ENCODE peak calls at places on chromosomes 12 and 14, in five cellular contexts. I, F, D, J and Z are unnamed samples.

GRCh38 chr12:64938179-64938578 is 113.7 kb downstream of the TBC1D30 start:
- DNase-seq in F (no peak), J (no peak), D (no peak), I (no peak), Z (no peak)

GRCh38 chr12:80553316-80553715 is 109.3 kb downstream of the PTPRQ start:
- DNase-seq in J (no peak), I (peak), D (peak), F (peak), Z (no peak)

GRCh38 chr14:76500011-76500410 is 124.1 kb downstream of the ESRRB start:
- DNase-seq in D (no peak), J (no peak), I (peak), F (no peak), Z (no peak)

GRCh38 chr14:68794856-68795601 is 2.2 kb upstream of the ZFP36L1 start:
- DNase-seq in J (no peak), I (peak), F (no peak), D (no peak), Z (no peak)

GRCh38 chr14:52067873-52068740 is 752 bp downstream of the NID2 start:
- DNase-seq in I (peak), F (no peak), J (no peak), D (peak), Z (no peak)

GRCh38 chr12:31231611-31232360 is 94.2 kb downstream of the SINHCAF start:
- DNase-seq in D (no peak), J (no peak), F (no peak), I (no peak), Z (no peak)

GRCh38 chr12:54394281-54394719 is 9.8 kb upstream of the ZNF385A start:
- DNase-seq in F (peak), I (peak), D (no peak), J (no peak), Z (peak)

GRCh38 chr14:69606258-69606657 is 5.1 kb upstream of the SUSD6 start:
- DNase-seq in J (no peak), F (no peak), I (no peak), D (no peak), Z (no peak)

GRCh38 chr14:74763803-74764531 is 851 bp downstream of the YLPM1 start:
- DNase-seq in D (no peak), F (no peak), J (no peak), I (peak), Z (no peak)

GRCh38 chr14:29821665-29822429 is 105.8 kb downstream of the PRKD1 start:
- DNase-seq in J (no peak), I (no peak), D (no peak), F (no peak), Z (no peak)

GRCh38 chr12:15829949-15830348 is 40.8 kb upstream of the EPS8 start:
- DNase-seq in D (no peak), I (peak), F (no peak), J (no peak), Z (no peak)

GRCh38 chr14:106556665-106557289 is 1030.4 kb downstream of the TMEM121 start:
- DNase-seq in I (no peak), F (no peak), J (no peak), D (no peak), Z (peak)

GRCh38 chr14:95776798-95777615 is 63.1 kb upstream of the TCL1A start:
- DNase-seq in J (no peak), D (no peak), I (no peak), F (no peak), Z (no peak)

GRCh38 chr12:13278249-13278787 is 81.8 kb downstream of the EMP1 start:
- DNase-seq in I (peak), D (peak), F (peak), J (no peak), Z (peak)

GRCh38 chr12:76621582-76622024 is 62.0 kb upstream of the OSBPL8 start:
- DNase-seq in I (peak), D (peak), J (peak), F (peak), Z (peak)

GRCh38 chr14:35122696-35123387 is 490 bp downstream of the PRORP start:
- DNase-seq in F (no peak), D (peak), J (no peak), I (peak), Z (no peak)

GRCh38 chr14:28676481-28676880 is 90.1 kb upstream of the FOXG1 start:
- DNase-seq in D (no peak), I (peak), F (no peak), J (no peak), Z (no peak)

GRCh38 chr12:68899251-68899771 is 33.7 kb downstream of the CPM start:
- DNase-seq in J (no peak), F (peak), I (peak), D (peak), Z (no peak)

GRCh38 chr12:118189761-118190181 is 53.8 kb downstream of the PEBP1 start:
- DNase-seq in I (peak), F (no peak), J (no peak), D (no peak), Z (no peak)

GRCh38 chr12:31896514-31897039 is 62.6 kb upstream of the RESF1 start:
- DNase-seq in I (peak), D (no peak), F (no peak), J (peak), Z (no peak)

GRCh38 chr12:121755591-121755990 is 37.9 kb downstream of the RHOF start:
- DNase-seq in I (no peak), D (no peak), J (no peak), F (no peak), Z (no peak)

GRCh38 chr12:124737772-124738635 is 125.7 kb downstream of the SCARB1 start:
- DNase-seq in I (peak), F (no peak), J (no peak), D (no peak), Z (no peak)

GRCh38 chr12:124734224-124734788 is 129.4 kb downstream of the SCARB1 start:
- DNase-seq in I (peak), J (no peak), F (no peak), D (no peak), Z (peak)

GRCh38 chr12:124738636-124739467 is 124.8 kb downstream of the SCARB1 start:
- DNase-seq in F (no peak), J (no peak), I (peak), D (no peak), Z (no peak)

GRCh38 chr12:124736115-124737039 is 127.3 kb downstream of the SCARB1 start:
- DNase-seq in I (no peak), J (no peak), D (no peak), F (no peak), Z (no peak)

GRCh38 chr12:124737040-124737419 is 126.6 kb downstream of the SCARB1 start:
- DNase-seq in D (no peak), I (peak), J (no peak), F (no peak), Z (no peak)
- TF ChIP-seq CEBPB in D (no peak), I (no peak), J (no peak), F (no peak), Z (no peak)

DNA sequence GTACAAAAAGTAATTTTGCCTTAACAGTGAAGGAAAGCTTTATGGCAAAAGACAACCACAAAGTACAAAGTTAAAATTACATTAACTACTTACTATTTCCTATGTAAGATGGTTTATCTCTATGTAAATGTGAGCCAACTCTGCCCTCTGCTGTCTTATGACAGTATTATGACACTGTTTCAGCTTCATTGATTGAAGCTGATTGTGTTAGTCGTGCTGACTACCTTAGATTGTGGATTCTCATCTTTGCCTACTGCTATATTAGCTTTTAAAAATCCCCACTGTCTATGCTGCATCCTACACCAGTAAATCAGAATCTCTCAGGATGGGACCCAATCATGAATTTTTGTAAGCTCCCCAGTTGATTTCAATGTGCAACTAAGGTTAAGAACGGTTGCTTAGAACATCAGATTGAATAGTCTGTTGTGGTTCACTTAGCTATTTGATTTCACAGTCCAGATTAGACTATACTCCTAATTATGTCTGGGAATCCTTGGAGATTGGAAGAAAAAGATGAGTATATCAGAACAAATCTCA is 12.2 kb upstream of the SPTB start:
- DNase-seq in I (peak), D (peak), F (peak), J (peak), Z (no peak)
- TF ChIP-seq CEBPB in I (no peak), D (no peak), F (no peak), J (no peak), Z (no peak)

DNA sequence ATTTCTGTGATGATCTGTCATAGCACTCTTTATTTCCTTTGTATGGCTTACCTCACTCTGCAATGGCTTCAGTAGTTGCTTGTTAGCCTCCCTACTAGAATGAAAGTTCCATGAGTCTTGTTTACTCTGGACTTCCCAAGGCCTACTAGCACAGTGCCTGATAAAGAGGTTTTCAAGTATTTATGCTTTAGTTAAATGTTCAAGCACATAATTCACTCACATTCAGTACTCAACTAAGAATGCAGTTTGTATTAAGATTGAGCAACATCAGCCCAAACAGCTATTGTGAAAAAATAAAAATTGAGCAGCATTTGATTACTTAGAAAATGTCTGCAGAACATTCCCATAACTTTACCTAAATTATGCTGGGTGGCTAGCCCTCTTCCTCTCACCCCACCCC is 158.9 kb upstream of the AMIGO2 start:
- DNase-seq in I (peak), D (no peak), J (no peak), F (no peak), Z (no peak)
- TF ChIP-seq CEBPB in I (peak), D (peak), J (no peak), F (peak), Z (no peak)

GRCh38 chr12:26317942-26318565 is 122.7 kb downstream of the SSPN start:
- DNase-seq in J (no peak), F (peak), I (peak), D (no peak), Z (no peak)
- TF ChIP-seq CEBPB in J (no peak), F (no peak), I (peak), D (no peak), Z (no peak)

DNA sequence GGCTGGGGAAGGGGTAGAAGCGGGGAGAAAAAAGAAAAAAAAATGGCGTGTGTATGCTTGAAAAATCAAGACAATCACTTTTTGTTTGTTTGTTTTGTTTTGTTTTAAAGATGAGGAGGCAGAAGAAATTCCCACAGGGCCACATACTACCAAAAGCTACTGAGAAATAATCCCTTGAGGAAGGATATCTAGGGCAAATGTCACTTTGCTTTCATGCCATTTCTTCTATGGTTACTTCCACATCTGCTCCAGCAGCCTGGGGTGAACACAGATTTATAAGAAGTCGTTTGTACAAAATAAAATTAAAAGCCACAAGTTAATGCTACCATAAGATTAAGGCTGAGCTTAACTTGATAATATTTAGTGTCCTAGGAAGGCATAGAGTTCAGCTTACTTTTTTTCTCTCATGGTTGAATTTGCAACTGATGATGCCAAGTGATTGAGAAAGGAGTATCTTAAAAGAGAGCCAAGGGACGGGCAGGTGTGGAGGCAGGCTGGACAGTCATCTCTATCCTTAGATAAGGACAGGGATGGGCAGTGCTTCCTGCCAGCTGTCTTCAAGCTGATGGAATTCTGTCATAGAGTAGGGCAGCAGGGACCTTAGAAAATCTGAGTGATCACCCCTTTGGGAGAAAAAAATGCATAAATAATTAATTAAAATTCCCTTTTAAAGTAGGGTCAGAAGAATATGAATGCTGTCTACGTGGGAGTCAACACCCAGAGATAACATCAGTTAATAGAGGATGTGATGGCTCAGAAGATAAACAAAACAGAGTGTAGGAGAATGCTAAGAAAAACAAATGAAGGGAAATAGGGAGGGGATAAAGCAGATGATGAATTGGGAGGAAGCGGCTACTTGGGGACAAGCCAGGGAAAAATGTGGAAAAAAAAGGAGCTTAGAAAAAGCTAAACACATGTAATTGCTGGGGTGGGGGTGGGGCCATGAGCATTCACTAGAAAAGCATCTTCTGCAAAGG is 57.1 kb downstream of the DYRK2 start:
- DNase-seq in F (no peak), I (peak), J (no peak), D (no peak), Z (no peak)
- TF ChIP-seq CEBPB in F (no peak), I (no peak), J (no peak), D (no peak), Z (no peak)

DNA sequence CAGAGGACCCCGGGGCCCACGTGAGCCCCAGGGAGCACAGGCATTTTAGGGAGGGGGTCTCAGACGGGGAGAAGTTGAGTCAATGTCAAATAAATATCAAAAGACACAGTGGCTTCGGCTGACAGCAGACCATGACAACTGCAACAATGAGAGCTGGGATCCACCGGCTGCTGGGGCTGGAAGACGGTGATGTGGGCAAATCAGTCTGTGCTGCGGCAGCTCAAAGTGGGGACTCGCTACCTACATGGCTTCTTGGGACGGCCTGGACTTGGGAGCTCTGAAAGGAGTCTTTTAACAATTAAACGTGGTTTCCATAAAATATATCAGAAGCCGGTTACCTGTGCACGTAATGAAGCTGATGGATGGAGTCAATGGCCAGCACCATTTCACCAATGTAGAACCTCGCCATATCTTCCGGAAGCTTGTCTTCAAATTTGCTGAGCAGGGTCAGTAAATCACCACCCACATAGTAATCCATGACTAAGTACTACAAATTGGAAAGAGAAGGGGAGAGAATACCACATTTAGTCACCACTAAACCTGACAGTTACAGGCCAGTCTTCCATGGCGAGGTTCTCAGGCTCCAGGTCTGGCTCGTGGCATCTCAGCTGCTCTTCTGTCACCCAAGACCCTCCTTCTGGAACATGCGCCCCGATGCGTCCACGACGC is 58.0 kb downstream of the CDC42BPB start:
- DNase-seq in D (no peak), I (peak), J (no peak), F (no peak), Z (no peak)
- TF ChIP-seq CEBPB in D (no peak), I (no peak), J (no peak), F (no peak), Z (no peak)

DNA sequence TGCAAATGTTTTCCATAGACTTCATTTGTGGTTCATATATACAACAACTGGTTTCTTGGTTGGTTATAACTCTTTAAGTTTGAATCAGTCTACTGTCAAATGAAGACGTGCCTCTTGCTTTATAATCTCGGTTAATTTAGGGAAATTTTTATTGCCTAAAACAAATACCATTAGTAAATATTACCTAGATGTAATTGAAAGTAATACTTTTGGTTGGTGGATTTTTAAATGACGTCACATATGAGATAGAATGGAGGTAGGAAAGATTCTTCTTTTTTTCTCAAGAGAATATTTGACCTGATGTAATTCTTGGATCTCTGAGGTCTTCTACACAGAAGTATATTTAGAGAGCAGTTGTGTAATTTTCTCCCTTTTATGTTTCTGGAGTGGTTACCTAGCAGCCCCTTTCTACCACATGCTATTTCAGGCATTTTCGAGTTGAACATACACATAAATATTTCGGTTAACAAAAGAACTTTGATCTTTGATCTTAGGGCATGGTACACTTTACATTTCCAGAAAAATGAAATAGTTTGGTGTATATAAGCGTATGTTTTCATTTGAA is 1.7 kb downstream of the ATF7IP start:
- DNase-seq in F (no peak), D (no peak), I (peak), J (peak), Z (no peak)
- TF ChIP-seq CEBPB in F (no peak), D (no peak), I (peak), J (no peak), Z (no peak)

DNA sequence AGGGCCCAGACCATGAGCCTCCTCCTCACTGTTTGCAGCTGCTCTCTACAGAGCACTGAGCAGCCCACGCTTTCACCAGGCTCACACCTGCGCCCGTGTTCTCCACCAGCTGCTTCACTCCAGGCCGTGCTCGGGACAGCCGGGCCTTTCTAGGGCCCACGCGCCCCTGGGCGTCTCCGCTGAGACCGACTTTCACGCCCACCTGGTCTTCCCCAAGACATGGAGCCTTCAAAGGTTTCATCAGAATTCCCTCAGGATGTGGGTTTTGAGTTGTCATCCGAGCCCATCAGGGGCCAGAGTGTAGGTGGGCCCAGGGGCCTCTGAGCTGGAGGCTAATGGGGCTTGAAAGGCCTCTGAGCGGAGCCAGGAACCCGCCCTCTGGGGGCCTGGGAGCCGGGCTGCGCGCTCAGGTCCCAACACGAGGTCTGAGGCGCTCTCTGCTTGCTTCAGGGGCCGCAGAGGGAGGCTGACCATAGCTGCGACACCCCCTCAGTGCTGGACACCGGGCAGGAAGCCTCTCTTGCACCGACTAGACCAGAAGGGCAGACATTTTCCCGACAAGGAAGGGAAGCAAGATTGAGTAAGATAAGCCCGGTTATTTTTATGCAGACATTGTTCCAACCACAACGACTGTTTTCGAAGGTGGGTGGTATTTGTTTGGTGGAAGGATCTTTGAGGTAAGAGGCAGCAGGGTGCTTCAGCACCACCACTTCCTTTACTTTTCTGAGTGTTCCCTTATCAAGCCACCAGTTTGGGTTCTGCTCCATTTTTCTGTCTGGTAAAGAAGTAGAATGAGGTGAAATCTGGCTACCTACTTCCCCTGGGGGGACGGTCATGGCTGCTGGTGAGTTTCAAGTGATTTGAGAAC is 125.0 kb upstream of the FUT8 start:
- DNase-seq in I (no peak), J (no peak), F (no peak), D (no peak), Z (no peak)
- TF ChIP-seq CEBPB in I (no peak), J (no peak), F (no peak), D (no peak), Z (no peak)

GRCh38 chr12:124498870-124499753 is 68.3 kb downstream of the NCOR2 start:
- DNase-seq in F (no peak), J (no peak), I (peak), D (no peak), Z (no peak)
- TF ChIP-seq CEBPB in F (no peak), J (no peak), I (peak), D (no peak), Z (no peak)

GRCh38 chr14:33617154-33617553 is 333.7 kb downstream of the EGLN3 start:
- DNase-seq in D (no peak), J (no peak), I (peak), F (no peak), Z (no peak)
- TF ChIP-seq CEBPB in D (no peak), J (no peak), I (no peak), F (no peak), Z (no peak)